ENCODE peak calls at places on chromosome 4, in five cellular contexts. U, P, Q, E and V are unnamed samples.

GRCh38 chr4:14180983-14181601 is 553.6 kb upstream of the BOD1L1 start:
- DNase-seq in P (no peak), E (no peak), U (peak; percentile 93), Q (no peak), V (no peak)

GRCh38 chr4:152161676-152162330 is 374.1 kb downstream of the FBXW7 start:
- DNase-seq in U (peak; percentile 79), P (no peak), Q (no peak), E (no peak), V (no peak)

GRCh38 chr4:1512738-1513660 is 106.8 kb upstream of the NKX1-1 start:
- DNase-seq in E (peak; percentile 77), P (peak; percentile 74), Q (no peak), U (no peak), V (no peak)

GRCh38 chr4:152259866-152260265 is 276.0 kb downstream of the FBXW7 start:
- DNase-seq in U (peak; percentile 94), P (no peak), E (no peak), Q (no peak), V (no peak)

GRCh38 chr4:2400841-2401609 is 17.4 kb downstream of the ZFYVE28 start:
- DNase-seq in E (peak; percentile 18), U (no peak), Q (no peak), P (no peak), V (no peak)

GRCh38 chr4:25838526-25838925 is 24.3 kb downstream of the SEL1L3 start:
- DNase-seq in Q (no peak), E (no peak), P (no peak), U (no peak), V (no peak)

GRCh38 chr4:99205104-99205979 is 13.7 kb downstream of the ADH6 start:
- DNase-seq in U (no peak), E (no peak), Q (no peak), P (no peak), V (no peak)

GRCh38 chr4:5865896-5866599 is 26.8 kb downstream of the CRMP1 start:
- DNase-seq in E (no peak), Q (no peak), U (peak; percentile 26), P (no peak), V (no peak)

GRCh38 chr4:136731025-136731424 is 801.3 kb downstream of the PCDH18 start:
- DNase-seq in P (no peak), E (no peak), U (no peak), Q (no peak), V (no peak)

GRCh38 chr4:182207806-182208483 is 35.3 kb upstream of the TENM3 start:
- DNase-seq in P (no peak), U (peak; percentile 87), Q (no peak), E (no peak), V (no peak)

GRCh38 chr4:90328558-90328957 is 201.4 kb downstream of the CCSER1 start:
- DNase-seq in E (no peak), P (no peak), U (peak; percentile 35), Q (no peak), V (no peak)

GRCh38 chr4:111230265-111230664 is 607.4 kb upstream of the PITX2 start:
- DNase-seq in E (no peak), Q (no peak), U (no peak), P (no peak), V (no peak)

GRCh38 chr4:10456270-10457254 is 664 bp downstream of the ZNF518B start:
- DNase-seq in U (no peak), E (peak; percentile 77), Q (no peak), P (peak; percentile 53), V (peak; percentile 30)

GRCh38 chr4:176436500-176436973 is 116.8 kb downstream of the SPCS3 start:
- DNase-seq in E (no peak), P (no peak), Q (no peak), U (peak; percentile 86), V (no peak)

GRCh38 chr4:88333741-88334405 is 44.8 kb upstream of the HERC6 start:
- DNase-seq in E (no peak), P (no peak), U (no peak), Q (no peak), V (no peak)